ENCODE peak calls at places on chromosomes 3 and 15, in five cellular contexts. One of them, this sample, is unnamed. For H3K4me1, the result is how much of the 10 kb centered on the place peaks cover.

GRCh38 chr3:72906154-72906553 is 18.3 kb downstream of the GXYLT2 start:
- DNase-seq in MM.1S: no peak
- DNase-seq in neural progenitor cell: peak
- DNase-seq in GM23248: no peak
- DNase-seq in endodermal cell: no peak
- DNase-seq in this sample: no peak

GRCh38 chr3:150168694-150169093 is 198.0 kb upstream of the PFN2 start:
- DNase-seq in MM.1S: no peak
- DNase-seq in neural progenitor cell: no peak
- DNase-seq in GM23248: peak
- DNase-seq in endodermal cell: no peak
- DNase-seq in this sample: no peak

GRCh38 chr15:62637498-62637897 is 405.0 kb upstream of the TPM1 start:
- DNase-seq in MM.1S: no peak
- DNase-seq in neural progenitor cell: no peak
- DNase-seq in GM23248: no peak
- DNase-seq in endodermal cell: no peak
- DNase-seq in this sample: no peak

GRCh38 chr15:92714071-92714456 is 58.5 kb upstream of the FAM174B start:
- DNase-seq in MM.1S: no peak
- DNase-seq in neural progenitor cell: peak
- DNase-seq in GM23248: peak
- DNase-seq in endodermal cell: peak
- DNase-seq in this sample: peak

GRCh38 chr15:67542462-67543347 is at the start of gene MAP2K5:
- DNase-seq in MM.1S: peak
- DNase-seq in neural progenitor cell: peak
- DNase-seq in GM23248: peak
- DNase-seq in endodermal cell: peak
- DNase-seq in this sample: peak

GRCh38 chr3:119731545-119732343 is 28.9 kb downstream of the CFAP91 start:
- DNase-seq in MM.1S: no peak
- DNase-seq in neural progenitor cell: peak
- DNase-seq in GM23248: peak
- DNase-seq in endodermal cell: no peak
- DNase-seq in this sample: peak

GRCh38 chr15:64596701-64597468 is 136.5 kb downstream of the ZNF609 start:
- DNase-seq in MM.1S: peak
- DNase-seq in neural progenitor cell: peak
- DNase-seq in GM23248: peak
- DNase-seq in endodermal cell: peak
- DNase-seq in this sample: no peak

GRCh38 chr3:158108596-158108995 is 1.3 kb upstream of the RSRC1 start:
- DNase-seq in MM.1S: no peak
- DNase-seq in neural progenitor cell: no peak
- DNase-seq in GM23248: peak
- DNase-seq in endodermal cell: no peak
- DNase-seq in this sample: no peak

GRCh38 chr3:113698891-113699465 is 2.5 kb upstream of the USF3 start:
- DNase-seq in MM.1S: no peak
- DNase-seq in neural progenitor cell: peak
- DNase-seq in GM23248: peak
- DNase-seq in endodermal cell: peak
- DNase-seq in this sample: no peak

GRCh38 chr15:80934761-80935221 is 54.8 kb downstream of the MESD start:
- DNase-seq in MM.1S: no peak
- DNase-seq in neural progenitor cell: no peak
- DNase-seq in GM23248: peak
- DNase-seq in endodermal cell: peak
- DNase-seq in this sample: no peak

GRCh38 chr15:25515633-25516032 is 76.8 kb upstream of the UBE3A start:
- DNase-seq in MM.1S: no peak
- DNase-seq in neural progenitor cell: no peak
- DNase-seq in GM23248: no peak
- DNase-seq in endodermal cell: no peak
- DNase-seq in this sample: no peak

GRCh38 chr15:73326157-73326556 is 42.6 kb downstream of the HCN4 start:
- DNase-seq in MM.1S: no peak
- DNase-seq in neural progenitor cell: no peak
- DNase-seq in GM23248: no peak
- DNase-seq in endodermal cell: no peak
- DNase-seq in this sample: no peak

GRCh38 chr3:65344846-65345245 is 657.0 kb upstream of the ADAMTS9 start:
- DNase-seq in MM.1S: no peak
- DNase-seq in neural progenitor cell: no peak
- DNase-seq in GM23248: no peak
- DNase-seq in endodermal cell: no peak
- DNase-seq in this sample: no peak

GRCh38 chr15:83844742-83845141 is 190.8 kb downstream of the ADAMTSL3 start:
- DNase-seq in MM.1S: no peak
- DNase-seq in neural progenitor cell: no peak
- DNase-seq in GM23248: peak
- DNase-seq in endodermal cell: no peak
- DNase-seq in this sample: no peak

GRCh38 chr15:96053039-96054021 is 277.2 kb upstream of the NR2F2 start:
- DNase-seq in MM.1S: peak
- DNase-seq in neural progenitor cell: peak
- DNase-seq in GM23248: peak
- DNase-seq in endodermal cell: peak
- DNase-seq in this sample: peak
- H3K9ac ChIP-seq in MM.1S: peak
- H3K9ac ChIP-seq in neural progenitor cell: no peak
- H3K9ac ChIP-seq in GM23248: no peak
- H3K9ac ChIP-seq in endodermal cell: peak
- H3K9ac ChIP-seq in this sample: peak

DNA sequence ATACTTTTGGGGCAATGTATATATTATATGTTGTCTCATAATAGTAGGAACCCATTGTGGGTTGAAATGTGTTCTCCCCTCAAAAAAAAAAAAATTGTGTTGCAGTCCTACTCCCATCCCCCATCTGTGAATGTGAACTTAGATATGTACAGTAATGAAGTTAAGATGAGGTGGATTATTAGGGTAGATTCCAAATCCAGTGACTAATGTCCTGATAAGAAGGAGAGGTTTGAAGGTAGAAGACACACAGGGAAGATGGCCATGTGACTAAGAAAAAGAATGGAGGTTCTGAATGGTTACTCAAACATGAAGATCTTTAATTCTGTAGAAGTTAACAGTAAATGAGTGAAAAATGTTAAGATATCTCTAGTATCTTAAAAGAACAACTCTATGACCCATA is 3.0 kb upstream of the ATOSA start:
- DNase-seq in MM.1S: no peak
- DNase-seq in neural progenitor cell: no peak
- DNase-seq in GM23248: no peak
- DNase-seq in endodermal cell: no peak
- DNase-seq in this sample: no peak
- H3K4me1 ChIP-seq in MM.1S: under half
- H3K4me1 ChIP-seq in neural progenitor cell: under half
- H3K4me1 ChIP-seq in GM23248: under half
- H3K4me1 ChIP-seq in endodermal cell: under half
- H3K4me1 ChIP-seq in this sample: under half

DNA sequence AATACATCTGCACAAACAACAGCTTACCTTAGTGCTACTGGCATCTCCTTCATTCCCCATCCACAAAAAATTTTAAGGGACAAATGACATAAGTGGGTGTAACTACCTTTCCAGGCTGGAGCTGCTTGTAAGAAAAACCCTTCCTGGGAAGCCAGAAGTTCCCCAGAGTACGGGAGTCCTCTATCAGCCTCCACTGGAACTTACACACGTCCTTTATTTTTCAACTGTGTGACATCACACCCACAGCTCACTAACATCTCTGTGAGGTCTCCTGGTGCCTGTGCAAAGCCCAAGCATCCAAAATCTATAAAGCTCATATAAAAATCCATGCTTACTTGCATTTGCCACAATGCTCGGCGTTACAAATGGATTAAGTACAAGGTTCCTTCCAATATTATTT is 27.6 kb downstream of the LRIG1 start:
- DNase-seq in MM.1S: no peak
- DNase-seq in neural progenitor cell: no peak
- DNase-seq in GM23248: peak
- DNase-seq in endodermal cell: no peak
- DNase-seq in this sample: no peak
- H3K9ac ChIP-seq in MM.1S: no peak
- H3K9ac ChIP-seq in neural progenitor cell: no peak
- H3K9ac ChIP-seq in GM23248: peak
- H3K9ac ChIP-seq in endodermal cell: no peak
- H3K9ac ChIP-seq in this sample: no peak

DNA sequence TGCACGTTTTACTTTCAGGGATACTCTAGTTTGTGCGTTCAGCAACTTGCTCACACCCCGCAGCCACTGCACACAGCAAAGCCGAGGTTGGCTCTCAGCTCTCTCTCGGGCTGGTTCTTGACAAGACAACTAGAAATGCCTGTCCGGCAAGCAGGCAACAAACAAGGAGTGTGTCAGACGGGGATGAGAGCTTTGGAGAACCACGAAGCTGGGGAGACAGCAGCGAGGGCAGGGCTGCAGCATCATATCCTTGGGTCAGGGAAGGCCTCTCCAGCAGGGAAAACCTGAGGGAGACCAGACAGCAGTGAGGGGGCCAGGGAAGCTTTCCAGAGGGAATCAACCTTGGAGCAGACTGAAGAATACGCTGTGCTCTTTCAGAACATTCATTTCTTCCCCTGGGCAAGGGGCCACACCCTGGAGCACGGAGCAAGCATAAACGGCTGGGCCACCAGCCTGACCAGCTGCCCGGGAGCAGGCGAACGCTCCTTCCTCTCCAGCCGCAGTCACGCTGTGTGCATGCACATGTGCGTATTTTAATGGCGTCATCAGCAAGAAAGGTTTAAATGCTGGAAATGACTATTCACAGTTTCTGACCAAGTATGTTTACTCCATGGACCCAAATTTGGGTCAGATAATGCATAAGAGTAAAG is 58.7 kb downstream of the CHSY1 start:
- DNase-seq in MM.1S: no peak
- DNase-seq in neural progenitor cell: no peak
- DNase-seq in GM23248: peak
- DNase-seq in endodermal cell: peak
- DNase-seq in this sample: no peak
- H3K4me1 ChIP-seq in MM.1S: under half
- H3K4me1 ChIP-seq in neural progenitor cell: under half
- H3K4me1 ChIP-seq in GM23248: half or more
- H3K4me1 ChIP-seq in endodermal cell: under half
- H3K4me1 ChIP-seq in this sample: under half

GRCh38 chr3:16512435-16513140 is 911 bp downstream of the RFTN1 start:
- DNase-seq in MM.1S: no peak
- DNase-seq in neural progenitor cell: peak
- DNase-seq in GM23248: peak
- DNase-seq in endodermal cell: peak
- DNase-seq in this sample: no peak

GRCh38 chr3:16514021-16514700 is 662 bp upstream of the RFTN1 start:
- DNase-seq in MM.1S: no peak
- DNase-seq in neural progenitor cell: no peak
- DNase-seq in GM23248: no peak
- DNase-seq in endodermal cell: no peak
- DNase-seq in this sample: no peak

GRCh38 chr3:16511561-16512434 is 1.7 kb downstream of the RFTN1 start:
- DNase-seq in MM.1S: no peak
- DNase-seq in neural progenitor cell: peak
- DNase-seq in GM23248: peak
- DNase-seq in endodermal cell: peak
- DNase-seq in this sample: no peak

GRCh38 chr3:16514799-16515353 is 1.4 kb upstream of the RFTN1 start:
- DNase-seq in MM.1S: no peak
- DNase-seq in neural progenitor cell: no peak
- DNase-seq in GM23248: no peak
- DNase-seq in endodermal cell: no peak
- DNase-seq in this sample: no peak

DNA sequence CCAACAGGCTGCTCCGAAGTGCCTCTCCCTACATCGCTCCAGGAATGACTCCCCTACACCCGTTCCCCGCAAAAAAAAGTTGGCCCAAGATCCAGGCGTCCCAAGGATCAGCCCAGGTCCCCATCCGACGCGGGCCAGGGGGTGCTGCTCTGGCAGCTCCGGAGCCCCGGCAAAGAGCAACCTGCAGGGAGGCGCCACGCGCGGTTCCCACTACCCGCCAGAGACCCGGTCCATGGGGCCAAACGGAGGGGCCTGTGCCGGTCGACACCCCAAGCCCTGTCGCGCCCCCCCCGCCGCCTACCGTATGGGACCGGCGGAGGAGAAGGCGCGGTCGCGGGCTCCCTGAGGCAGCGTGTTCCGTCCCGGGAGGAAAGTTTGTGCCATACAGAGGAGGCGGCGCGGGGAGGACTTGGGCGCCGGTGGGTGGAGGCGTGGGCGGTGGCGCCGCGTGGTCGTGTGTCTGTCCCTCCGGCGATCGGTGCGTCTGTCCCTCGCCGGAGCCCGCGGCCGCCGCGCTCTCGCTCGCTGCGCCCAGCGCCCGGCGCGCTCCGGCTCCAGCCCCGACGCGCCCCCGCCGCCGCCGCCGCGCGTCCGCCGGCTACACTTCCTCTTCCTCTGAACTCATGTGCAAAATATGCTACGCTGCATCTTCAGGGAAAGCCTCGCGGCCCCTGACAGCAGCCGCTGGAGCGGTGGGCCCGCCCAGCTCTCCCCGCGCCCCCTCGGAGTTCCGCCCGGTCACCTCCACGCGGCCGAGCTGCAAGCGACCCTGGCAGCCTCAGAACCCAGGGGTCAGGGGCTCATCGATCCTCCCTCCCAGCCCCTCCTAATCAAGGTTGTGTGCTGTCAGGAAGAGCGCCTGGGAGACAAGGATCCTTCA is at the start of gene RFTN1:
- DNase-seq in MM.1S: peak
- DNase-seq in neural progenitor cell: peak
- DNase-seq in GM23248: peak
- DNase-seq in endodermal cell: peak
- DNase-seq in this sample: peak
- H3K9ac ChIP-seq in MM.1S: no peak
- H3K9ac ChIP-seq in neural progenitor cell: no peak
- H3K9ac ChIP-seq in GM23248: peak
- H3K9ac ChIP-seq in endodermal cell: no peak
- H3K9ac ChIP-seq in this sample: peak

DNA sequence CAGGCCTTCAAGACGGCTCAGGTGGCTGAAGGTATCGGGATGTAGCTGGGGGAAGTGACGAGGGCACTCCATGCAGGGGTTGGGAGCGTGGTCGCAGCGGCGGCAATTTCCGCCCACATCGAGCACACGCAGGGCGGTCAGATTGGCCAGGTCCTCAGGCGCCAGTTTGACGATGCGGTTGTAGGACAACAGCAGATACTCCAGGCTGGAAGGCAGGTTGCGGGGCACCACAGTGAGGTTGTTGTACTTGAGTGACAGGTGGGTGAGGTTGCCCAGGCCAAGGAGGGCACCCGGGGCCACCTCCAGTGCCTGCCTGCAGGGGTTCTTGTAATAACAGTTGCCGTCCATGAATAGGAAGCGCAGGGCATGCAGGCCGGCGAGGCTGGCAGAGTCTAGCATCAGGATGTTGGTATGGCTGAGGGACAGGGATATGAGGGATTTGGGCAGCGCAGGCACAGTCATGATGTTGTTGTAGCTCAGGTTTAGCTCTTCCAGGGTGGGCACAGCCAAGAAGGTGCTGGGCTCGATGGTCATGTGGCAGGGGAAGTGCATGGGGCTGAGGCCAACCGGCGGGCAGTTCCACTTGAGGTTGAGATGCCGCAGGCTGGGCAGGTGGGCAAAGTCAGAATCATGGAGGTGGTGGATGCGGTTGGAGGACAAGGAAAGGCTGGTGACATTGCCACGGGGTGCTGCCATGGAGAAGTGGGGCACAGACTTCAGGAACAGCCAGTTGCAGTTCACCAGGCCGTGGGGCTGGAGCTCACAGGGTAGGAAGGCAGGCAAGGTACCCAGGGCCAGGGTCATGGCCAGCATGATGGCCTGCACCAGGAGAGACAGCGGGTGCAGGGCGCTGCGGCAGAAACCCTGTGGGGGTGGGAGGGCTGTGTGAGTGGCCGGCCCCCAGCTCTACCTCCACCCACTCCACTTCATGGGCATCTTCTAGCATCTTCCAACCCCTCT is 1.7 kb downstream of the TLR9 start:
- DNase-seq in MM.1S: no peak
- DNase-seq in neural progenitor cell: no peak
- DNase-seq in GM23248: no peak
- DNase-seq in endodermal cell: no peak
- DNase-seq in this sample: no peak
- H3K4me1 ChIP-seq in MM.1S: under half
- H3K4me1 ChIP-seq in neural progenitor cell: under half
- H3K4me1 ChIP-seq in GM23248: under half
- H3K4me1 ChIP-seq in endodermal cell: under half
- H3K4me1 ChIP-seq in this sample: under half